ENCODE peak calls at places on chromosome 1, in five cellular contexts. L, D, F, H and E are unnamed samples.

GRCh38 chr1:203456577-203456976 is 19.0 kb upstream of the PRELP start:
- DNase-seq in L (no peak), D (no peak), F (no peak), H (no peak), E (no peak)

GRCh38 chr1:34066921-34067603 is 98.0 kb downstream of the CSMD2 start:
- DNase-seq in L (no peak), D (no peak), F (peak), H (peak), E (no peak)

GRCh38 chr1:33466159-33466558 is 6.3 kb upstream of the ZSCAN20 start:
- DNase-seq in L (no peak), D (no peak), F (no peak), H (no peak), E (no peak)

GRCh38 chr1:44108241-44108640 is 10.4 kb upstream of the KLF17 start:
- DNase-seq in L (peak), D (no peak), F (peak), H (peak), E (no peak)

GRCh38 chr1:47328992-47329391 is 4.6 kb upstream of the CMPK1 start:
- DNase-seq in L (no peak), D (no peak), F (no peak), H (no peak), E (no peak)

GRCh38 chr1:97006044-97006676 is 284.6 kb downstream of the PTBP2 start:
- DNase-seq in L (peak), D (no peak), F (no peak), H (peak), E (no peak)

GRCh38 chr1:203807211-203807610 is 11.8 kb downstream of the ZBED6 start:
- DNase-seq in L (no peak), D (no peak), F (peak), H (peak), E (no peak)

GRCh38 chr1:225940385-225941151 is 452 bp downstream of the LEFTY2 start:
- DNase-seq in L (no peak), D (no peak), F (no peak), H (no peak), E (no peak)

GRCh38 chr1:57794078-57794477 is 370.2 kb upstream of the DAB1 start:
- DNase-seq in L (no peak), D (no peak), F (no peak), H (no peak), E (no peak)

GRCh38 chr1:87392241-87393192 is 63.8 kb downstream of the LMO4 start:
- DNase-seq in L (peak), D (no peak), F (peak), H (peak), E (no peak)

GRCh38 chr1:21573971-21574458 is 64.8 kb downstream of the ALPL start:
- DNase-seq in L (peak), D (peak), F (no peak), H (peak), E (peak)

GRCh38 chr1:154608522-154609294 is 722 bp upstream of the ADAR start:
- DNase-seq in L (peak), D (no peak), F (no peak), H (peak), E (peak)

GRCh38 chr1:212858461-212859265 is 588 bp downstream of the FLVCR1 start:
- DNase-seq in L (peak), D (no peak), F (no peak), H (peak), E (peak)

GRCh38 chr1:214990619-214991018 is 91.9 kb upstream of the KCNK2 start:
- DNase-seq in L (peak), D (no peak), F (peak), H (peak), E (no peak)

GRCh38 chr1:7371926-7372325 is 399.2 kb upstream of the VAMP3 start:
- DNase-seq in L (no peak), D (no peak), F (no peak), H (no peak), E (no peak)

GRCh38 chr1:53180226-53180625 is 16.4 kb upstream of the CPT2 start:
- DNase-seq in L (no peak), D (no peak), F (peak), H (peak), E (no peak)

GRCh38 chr1:53175302-53175913 is 21.2 kb upstream of the CPT2 start:
- DNase-seq in L (no peak), D (no peak), F (no peak), H (peak), E (no peak)

GRCh38 chr1:53172751-53173498 is 23.7 kb upstream of the CPT2 start:
- DNase-seq in L (no peak), D (no peak), F (no peak), H (peak), E (peak)

GRCh38 chr1:53180951-53181350 is 15.7 kb upstream of the CPT2 start:
- DNase-seq in L (no peak), D (no peak), F (no peak), H (no peak), E (no peak)

GRCh38 chr1:53176452-53177344 is 19.9 kb upstream of the CPT2 start:
- DNase-seq in L (no peak), D (no peak), F (no peak), H (peak), E (no peak)
- TF ChIP-seq CTCF in L (peak), D (no peak), F (peak), H (peak), E (no peak)

GRCh38 chr1:156464335-156464734 is 36.2 kb downstream of the MEF2D start:
- DNase-seq in L (no peak), D (no peak), F (no peak), H (no peak), E (no peak)

GRCh38 chr1:156464825-156465452 is 35.6 kb downstream of the MEF2D start:
- DNase-seq in L (no peak), D (no peak), F (no peak), H (no peak), E (no peak)

GRCh38 chr1:156467385-156467784 is 33.2 kb downstream of the MEF2D start:
- DNase-seq in L (no peak), D (no peak), F (no peak), H (no peak), E (no peak)

GRCh38 chr1:156463874-156464273 is 36.7 kb downstream of the MEF2D start:
- DNase-seq in L (no peak), D (peak), F (no peak), H (no peak), E (no peak)

GRCh38 chr1:156465747-156466365 is 34.7 kb downstream of the MEF2D start:
- DNase-seq in L (no peak), D (no peak), F (no peak), H (no peak), E (no peak)
- TF ChIP-seq CTCF in L (peak), D (no peak), F (peak), H (peak), E (no peak)

GRCh38 chr1:245961137-245961540 is 545.9 kb downstream of the SMYD3 start:
- DNase-seq in L (no peak), D (no peak), F (no peak), H (peak), E (no peak)

GRCh38 chr1:245962453-245962852 is 544.6 kb downstream of the SMYD3 start:
- DNase-seq in L (no peak), D (no peak), F (no peak), H (no peak), E (no peak)

GRCh38 chr1:245963649-245964048 is 543.4 kb downstream of the SMYD3 start:
- DNase-seq in L (no peak), D (no peak), F (no peak), H (no peak), E (no peak)

GRCh38 chr1:245969274-245969673 is 537.8 kb downstream of the SMYD3 start:
- DNase-seq in L (peak), D (no peak), F (peak), H (peak), E (no peak)

GRCh38 chr1:245965398-245965797 is 541.7 kb downstream of the SMYD3 start:
- DNase-seq in L (no peak), D (no peak), F (no peak), H (no peak), E (no peak)
- TF ChIP-seq CTCF in L (no peak), D (no peak), F (no peak), H (no peak), E (no peak)

DNA sequence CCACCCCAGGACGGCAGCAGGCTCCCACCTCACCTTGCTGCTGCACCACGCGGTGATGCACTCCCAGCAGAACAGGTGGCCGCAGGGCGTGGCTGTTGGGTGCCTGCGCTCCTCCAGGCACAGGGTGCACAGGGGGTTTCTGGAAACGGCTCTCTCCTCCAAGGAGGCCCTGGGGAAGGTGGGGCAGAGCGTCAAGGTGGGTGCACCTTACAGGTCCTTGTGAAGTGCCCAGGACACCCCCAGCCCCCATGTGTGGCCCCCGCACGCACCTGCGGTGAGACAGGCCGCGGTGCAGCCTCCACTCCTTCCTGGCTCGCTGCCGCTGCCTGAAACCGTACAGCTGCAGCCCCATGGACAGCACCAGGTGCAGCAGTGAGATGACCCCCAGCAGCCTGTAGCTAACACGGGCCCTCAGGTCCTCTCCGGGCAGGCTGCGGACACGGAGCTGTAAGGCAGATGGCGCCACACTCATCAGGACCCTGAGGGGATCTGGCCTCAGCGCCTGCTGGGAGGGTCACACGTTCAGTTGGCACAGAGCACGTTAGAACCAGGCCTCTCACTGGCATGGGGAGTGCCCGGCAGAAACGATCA is 5.8 kb downstream of the PEX10 start:
- DNase-seq in L (no peak), D (no peak), F (no peak), H (no peak), E (no peak)
- TF ChIP-seq CTCF in L (no peak), D (no peak), F (no peak), H (peak), E (no peak)